ENCODE peak calls at places on chromosomes 5 and 9, in nine cellular contexts. J is adipocyte; G is fibroblast of mammary gland; H is stimulated activated CD4-positive, alpha-beta T cell treated with anti-CD3 and anti-CD28 coated beads, Interleukin-15, amount 100 ng/mL, for 1 hour; W is HuH-7.5; M is GM13976; C is kidney; O is neural progenitor cell; F is activated CD4-positive, alpha-beta T cell treated with anti-CD3 and anti-CD28 coated beads, Interleukin-2, amount 50 U/mL, for 4 hours. E is an unnamed sample.

GRCh38 chr5:27008604-27009564 is 29.5 kb downstream of the CDH9 start:
- DNase-seq in W (no peak), J (no peak), C (no peak), O (no peak), G (no peak), F (no peak), M (no peak), H (no peak), E (peak)

GRCh38 chr5:66680227-66680626 is 84.0 kb downstream of the MAST4 start:
- DNase-seq in F (no peak), W (no peak), J (no peak), G (no peak), O (peak), M (no peak), C (no peak), H (no peak), E (no peak)

GRCh38 chr5:72845889-72846288 is 29.4 kb downstream of the TNPO1 start:
- DNase-seq in O (no peak), M (no peak), J (peak), H (no peak), F (no peak), G (peak), C (no peak), W (no peak), E (peak)

GRCh38 chr9:93072383-93072795 is 13.9 kb downstream of the SUSD3 start:
- DNase-seq in O (no peak), C (no peak), F (no peak), J (peak), G (peak), M (no peak), W (no peak), H (no peak), E (peak)

GRCh38 chr9:88387035-88387732 is 1.1 kb upstream of the SPIN1 start:
- DNase-seq in W (no peak), F (no peak), J (peak), M (peak), O (peak), G (peak), C (peak), H (no peak), E (peak)

GRCh38 chr5:155082401-155082800 is 68.8 kb downstream of the KIF4B start:
- DNase-seq in W (no peak), G (peak), O (no peak), M (no peak), C (no peak), J (peak), F (no peak), H (no peak), E (peak)

GRCh38 chr9:132733133-132733815 is 63.0 kb downstream of the GTF3C4 start:
- DNase-seq in C (no peak), H (no peak), W (no peak), O (no peak), M (no peak), G (no peak), F (no peak), J (no peak), E (no peak)

GRCh38 chr5:172854451-172854871 is 20.4 kb downstream of the ERGIC1 start:
- DNase-seq in W (no peak), O (no peak), C (peak), H (no peak), F (no peak), J (no peak), M (no peak), G (peak), E (peak)

GRCh38 chr5:73796164-73797141 is 170.5 kb downstream of the ARHGEF28 start:
- DNase-seq in M (peak), G (peak), W (no peak), F (no peak), C (peak), J (peak), O (no peak), H (no peak), E (peak)

GRCh38 chr9:6552033-6552737 is 93.3 kb downstream of the GLDC start:
- DNase-seq in M (no peak), H (no peak), F (no peak), W (no peak), J (peak), G (peak), O (no peak), C (no peak), E (peak)

GRCh38 chr5:62496876-62497275 is 81.7 kb upstream of the LRRC70 start:
- DNase-seq in F (no peak), G (no peak), M (no peak), J (no peak), O (no peak), C (no peak), H (no peak), W (no peak), E (no peak)

GRCh38 chr5:34756781-34757624 is 82.0 kb upstream of the TTC23L start:
- DNase-seq in C (no peak), M (no peak), O (no peak), W (peak), J (no peak), F (no peak), G (no peak), H (no peak), E (no peak)

GRCh38 chr9:95854386-95855015 is 21.0 kb upstream of the ERCC6L2 start:
- DNase-seq in F (no peak), C (no peak), J (peak), H (no peak), O (no peak), W (no peak), G (peak), M (no peak), E (peak)

GRCh38 chr9:134054891-134055811 is 12.7 kb downstream of the BRD3 start:
- DNase-seq in C (peak), J (no peak), O (no peak), W (no peak), G (no peak), M (no peak), F (no peak), H (no peak), E (no peak)

GRCh38 chr9:99000480-99001395 is 57.0 kb downstream of the COL15A1 start:
- DNase-seq in F (peak), H (peak), C (no peak), J (peak), W (no peak), O (peak), M (peak), G (peak), E (peak)